ENCODE peak calls at places on chromosomes 6 and 20, in four cellular contexts. F, E, O and P are unnamed samples.

GRCh38 chr20:50121858-50122271 is 8.9 kb upstream of the UBE2V1 start:
- DNase-seq in F (no peak), E (no peak), O (no peak), P (no peak)

GRCh38 chr20:43243672-43244269 is 54.1 kb upstream of the PTPRT start:
- DNase-seq in F (no peak), E (no peak), O (peak), P (peak)

GRCh38 chr6:105072799-105073199 is 107.0 kb downstream of the POPDC3 start:
- DNase-seq in F (no peak), E (no peak), O (no peak), P (no peak)

GRCh38 chr6:105459884-105460283 is 57.0 kb upstream of the PREP start:
- DNase-seq in F (no peak), E (no peak), O (no peak), P (no peak)

GRCh38 chr6:159981591-159982245 is 12.8 kb downstream of the IGF2R start:
- DNase-seq in F (peak), E (peak), O (no peak), P (no peak)

GRCh38 chr6:106334646-106335448 is 9.3 kb upstream of the ATG5 start:
- DNase-seq in F (peak), E (peak), O (peak), P (no peak)

GRCh38 chr6:63689421-63689820 is 53.8 kb downstream of the PHF3 start:
- DNase-seq in F (no peak), E (no peak), O (no peak), P (no peak)

GRCh38 chr20:40930561-40930960 is 98.1 kb upstream of the TOP1 start:
- DNase-seq in F (no peak), E (no peak), O (no peak), P (no peak)

GRCh38 chr20:21539512-21539911 is 25.6 kb upstream of the NKX2-2 start:
- DNase-seq in F (no peak), E (no peak), O (no peak), P (no peak)

GRCh38 chr6:110944681-110945151 is 13.8 kb upstream of the GTF3C6 start:
- DNase-seq in F (peak), E (no peak), O (no peak), P (no peak)

GRCh38 chr20:48578397-48579098 is 249.3 kb downstream of the PREX1 start:
- DNase-seq in F (no peak), E (no peak), O (no peak), P (no peak)

GRCh38 chr20:24164360-24164759 is 175.8 kb upstream of the GGTLC1 start:
- DNase-seq in F (no peak), E (no peak), O (peak), P (peak)

GRCh38 chr6:15184441-15184861 is 61.4 kb upstream of the JARID2 start:
- DNase-seq in F (peak), E (no peak), O (no peak), P (no peak)

GRCh38 chr6:149488815-149489214 is 4.0 kb upstream of the ZC3H12D start:
- DNase-seq in F (no peak), E (no peak), O (no peak), P (no peak)

GRCh38 chr6:13357551-13358075 is 29.3 kb upstream of the TBC1D7 start:
- DNase-seq in F (no peak), E (no peak), O (no peak), P (peak)

GRCh38 chr20:33733654-33734576 is 2.1 kb downstream of the ZNF341 start:
- DNase-seq in F (no peak), E (no peak), O (peak), P (peak)

GRCh38 chr6:111683749-111684267 is 78.1 kb upstream of the TRAF3IP2 start:
- DNase-seq in F (no peak), E (no peak), O (no peak), P (no peak)

GRCh38 chr6:12222405-12223366 is 67.5 kb upstream of the EDN1 start:
- DNase-seq in F (no peak), E (peak), O (no peak), P (no peak)

GRCh38 chr6:168615837-168616236 is 174.9 kb downstream of the SMOC2 start:
- DNase-seq in F (no peak), E (peak), O (no peak), P (no peak)

GRCh38 chr6:137571854-137572253 is 77.7 kb upstream of the OLIG3 start:
- DNase-seq in F (no peak), E (no peak), O (peak), P (peak)

GRCh38 chr6:151291145-151292055 is 51.6 kb downstream of the AKAP12 start:
- DNase-seq in F (no peak), E (no peak), O (no peak), P (no peak)

GRCh38 chr6:40308533-40309306 is 278.4 kb downstream of the LRFN2 start:
- DNase-seq in F (peak), E (peak), O (peak), P (peak)

GRCh38 chr20:44828640-44829039 is 18.3 kb upstream of the RIMS4 start:
- DNase-seq in F (no peak), E (no peak), O (no peak), P (no peak)

DNA sequence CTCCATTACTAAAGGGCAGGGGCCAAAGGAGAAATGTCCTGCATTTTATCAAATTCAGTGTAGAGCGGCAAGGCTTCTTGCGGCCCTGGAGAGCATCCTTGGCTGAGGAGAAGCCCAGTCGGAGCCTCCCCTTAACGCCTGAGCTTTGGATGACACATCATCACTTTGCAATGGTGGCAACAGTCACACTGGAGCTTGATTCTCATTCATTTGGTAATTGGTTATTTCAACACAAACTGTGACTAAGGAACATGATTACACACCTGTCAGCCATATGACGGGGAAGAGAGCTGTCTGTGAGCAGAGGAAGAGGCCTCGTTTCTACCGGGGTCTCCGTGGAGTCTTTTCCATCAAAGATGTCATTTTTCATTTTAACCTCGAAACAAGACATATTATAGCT is 81.4 kb downstream of the SOBP start:
- DNase-seq in F (no peak), E (no peak), O (no peak), P (no peak)
- TF ChIP-seq POLR2AphosphoS5 in F (no peak), E (no peak), O (no peak), P (no peak)

DNA sequence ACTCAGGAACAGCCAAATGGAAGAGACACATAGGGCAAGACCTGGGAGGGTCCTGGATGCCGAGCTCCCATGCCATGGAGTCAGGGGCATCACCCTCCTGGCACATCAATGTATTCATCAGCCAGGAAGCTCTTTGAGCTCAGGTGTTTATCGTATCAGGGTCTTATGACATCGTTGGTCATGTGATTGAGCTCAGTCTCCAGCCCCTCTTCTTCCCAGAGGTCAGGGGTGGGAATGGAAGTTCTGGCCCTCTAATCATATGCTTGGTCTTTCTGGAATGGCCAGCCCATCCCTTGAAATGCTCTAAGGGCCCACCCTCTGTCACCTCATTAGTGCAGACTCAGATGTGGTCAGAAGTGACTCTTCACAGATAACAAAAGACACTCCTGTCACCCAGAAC is 52.4 kb upstream of the TULP4 start:
- DNase-seq in F (no peak), E (no peak), O (no peak), P (no peak)
- TF ChIP-seq POLR2A in F (no peak), E (no peak), O (no peak), P (no peak)

DNA sequence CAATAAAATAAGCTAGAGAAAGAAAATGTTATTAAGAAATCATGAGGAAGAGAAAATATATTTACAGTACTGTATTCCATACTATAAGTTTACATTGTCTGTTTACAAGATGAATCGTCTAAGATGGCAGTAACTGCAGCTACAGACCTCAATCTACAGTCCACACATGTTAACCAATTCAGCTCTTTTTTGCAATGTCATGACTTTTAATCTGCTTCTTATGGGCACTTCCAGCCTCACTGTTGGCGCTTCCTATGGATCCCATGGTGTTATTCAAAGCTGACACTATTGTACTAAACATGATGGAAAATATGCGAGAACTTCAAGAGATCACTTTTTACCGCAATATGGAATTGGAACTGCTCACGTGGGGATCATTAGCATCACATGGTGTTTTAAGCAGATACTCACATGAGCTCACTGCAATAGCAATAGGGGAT is 451.5 kb upstream of the CITED2 start:
- DNase-seq in F (no peak), E (no peak), O (no peak), P (no peak)
- TF ChIP-seq POLR2AphosphoS5 in F (no peak), E (no peak), O (no peak), P (no peak)

GRCh38 chr6:43522547-43523263 is 5.8 kb downstream of the POLR1C start:
- DNase-seq in F (no peak), E (no peak), O (no peak), P (no peak)
- TF ChIP-seq POLR2A in F (no peak), E (no peak), O (no peak), P (no peak)

DNA sequence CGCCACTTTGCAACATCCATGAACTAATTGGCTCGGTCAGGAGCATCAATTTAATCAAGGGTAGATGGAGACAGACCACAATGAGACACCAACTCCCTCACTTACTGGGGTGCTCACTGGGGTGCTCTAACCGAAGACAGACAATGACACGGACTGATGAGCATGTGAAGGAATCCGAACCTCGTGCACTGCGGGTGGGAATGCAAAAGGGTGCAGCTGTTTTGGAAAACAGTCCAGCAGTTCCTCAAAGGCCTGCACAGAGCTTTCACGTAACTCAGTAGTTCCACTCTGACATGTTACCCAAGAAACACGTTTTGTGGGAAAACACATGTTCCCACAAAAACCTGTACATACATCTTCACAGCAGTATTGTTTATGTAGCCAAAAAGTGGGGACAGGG is 26.8 kb downstream of the ANKRD60 start:
- DNase-seq in F (no peak), E (no peak), O (no peak), P (no peak)
- TF ChIP-seq POLR2AphosphoS5 in F (no peak), E (no peak), O (no peak), P (no peak)

GRCh38 chr20:62179162-62179504 is 3.7 kb upstream of the MTG2 start:
- DNase-seq in F (no peak), E (no peak), O (no peak), P (no peak)
- TF ChIP-seq POLR2A in F (no peak), E (no peak), O (no peak), P (no peak)